ENCODE peak calls at places on chromosome 7, in seven cellular contexts. M, O, J, E, V, Q and Z are unnamed samples. For H3K4me1, the result is how much of the 10 kb centered on the place peaks cover.

GRCh38 chr7:39582536-39582935 is 16.3 kb downstream of the YAE1 start:
- DNase-seq in M (no peak), O (no peak), J (no peak), E (no peak), V (no peak), Q (no peak), Z (no peak)

GRCh38 chr7:44489955-44490350 is 505 bp downstream of the NUDCD3 start:
- DNase-seq in M (no peak), O (no peak), J (no peak), E (no peak), V (peak), Q (no peak), Z (no peak)

GRCh38 chr7:45718464-45719330 is 144.5 kb downstream of the ADCY1 start:
- DNase-seq in M (no peak), O (no peak), J (no peak), E (no peak), V (no peak), Q (no peak), Z (no peak)

GRCh38 chr7:149759111-149759510 is 14.3 kb downstream of the ZNF467 start:
- DNase-seq in M (no peak), O (no peak), J (no peak), E (no peak), V (no peak), Q (no peak), Z (no peak)

GRCh38 chr7:137395425-137395824 is 51.9 kb upstream of the PTN start:
- DNase-seq in M (no peak), O (peak), J (no peak), E (no peak), V (peak), Q (no peak), Z (no peak)

GRCh38 chr7:29091722-29092121 is 54.6 kb downstream of the CPVL start:
- DNase-seq in M (no peak), O (no peak), J (no peak), E (no peak), V (no peak), Q (no peak), Z (no peak)

GRCh38 chr7:12893292-12893691 is 205.9 kb downstream of the ARL4A start:
- DNase-seq in M (no peak), O (no peak), J (no peak), E (peak), V (no peak), Q (no peak), Z (no peak)

GRCh38 chr7:139731802-139732470 is 45.9 kb downstream of the HIPK2 start:
- DNase-seq in M (peak), O (no peak), J (peak), E (peak), V (peak), Q (no peak), Z (peak)

GRCh38 chr7:142853739-142854504 is 954 bp upstream of the EPHB6 start:
- DNase-seq in M (peak), O (peak), J (peak), E (peak), V (peak), Q (no peak), Z (peak)

GRCh38 chr7:33485746-33486491 is 356.6 kb downstream of the BBS9 start:
- DNase-seq in M (no peak), O (no peak), J (no peak), E (no peak), V (no peak), Q (no peak), Z (no peak)

GRCh38 chr7:117780832-117781231 is 92.4 kb downstream of the CTTNBP2 start:
- DNase-seq in M (no peak), O (no peak), J (no peak), E (no peak), V (no peak), Q (peak), Z (no peak)

GRCh38 chr7:2000801-2001321 is 231.9 kb downstream of the MAD1L1 start:
- DNase-seq in M (peak), O (peak), J (no peak), E (no peak), V (no peak), Q (no peak), Z (no peak)

GRCh38 chr7:1611708-1612241 is 41.9 kb upstream of the PSMG3 start:
- DNase-seq in M (no peak), O (no peak), J (peak), E (no peak), V (no peak), Q (no peak), Z (no peak)

GRCh38 chr7:12518920-12519681 is 51.4 kb upstream of the SCIN start:
- DNase-seq in M (no peak), O (no peak), J (no peak), E (peak), V (no peak), Q (no peak), Z (no peak)

GRCh38 chr7:3120513-3120912 is 76.8 kb upstream of the CARD11 start:
- DNase-seq in M (no peak), O (no peak), J (no peak), E (no peak), V (no peak), Q (no peak), Z (no peak)

GRCh38 chr7:116490351-116490750 is 9.2 kb upstream of the CAV2 start:
- DNase-seq in M (no peak), O (no peak), J (no peak), E (no peak), V (no peak), Q (no peak), Z (no peak)

GRCh38 chr7:106772655-106773108 is 92.4 kb upstream of the PIK3CG start:
- DNase-seq in M (no peak), O (no peak), J (peak), E (peak), V (no peak), Q (no peak), Z (no peak)

GRCh38 chr7:1571261-1571650 is 1.4 kb upstream of the PSMG3 start:
- DNase-seq in M (no peak), O (no peak), J (no peak), E (no peak), V (no peak), Q (no peak), Z (no peak)

GRCh38 chr7:157932498-157933218 is 595.9 kb downstream of the DNAJB6 start:
- DNase-seq in M (no peak), O (no peak), J (peak), E (no peak), V (no peak), Q (no peak), Z (no peak)

GRCh38 chr7:113179313-113179712 is 61.0 kb upstream of the SMIM30 start:
- DNase-seq in M (no peak), O (no peak), J (no peak), E (no peak), V (peak), Q (no peak), Z (no peak)

GRCh38 chr7:17913250-17913649 is 27.0 kb downstream of the SNX13 start:
- DNase-seq in M (no peak), O (no peak), J (no peak), E (no peak), V (no peak), Q (no peak), Z (no peak)

GRCh38 chr7:93461350-93461749 is 113.2 kb downstream of the CALCR start:
- DNase-seq in M (no peak), O (no peak), J (no peak), E (no peak), V (no peak), Q (no peak), Z (no peak)

GRCh38 chr7:75928600-75928939 is 13.6 kb downstream of the POR start:
- DNase-seq in M (no peak), O (no peak), J (no peak), E (no peak), V (no peak), Q (peak), Z (peak)

GRCh38 chr7:101546308-101546936 is 82.7 kb downstream of the MYL10 start:
- DNase-seq in M (peak), O (no peak), J (no peak), E (no peak), V (no peak), Q (no peak), Z (no peak)

GRCh38 chr7:159136846-159137245 is 7.8 kb downstream of the VIPR2 start:
- DNase-seq in M (peak), O (no peak), J (no peak), E (no peak), V (no peak), Q (no peak), Z (no peak)

GRCh38 chr7:2033586-2034135 is 199.1 kb downstream of the MAD1L1 start:
- DNase-seq in M (peak), O (no peak), J (no peak), E (no peak), V (no peak), Q (no peak), Z (peak)

GRCh38 chr7:24392774-24393173 is 108.8 kb downstream of the NPY start:
- DNase-seq in M (no peak), O (no peak), J (no peak), E (no peak), V (no peak), Q (no peak), Z (no peak)

GRCh38 chr7:133310232-133310852 is 57.5 kb downstream of the EXOC4 start:
- DNase-seq in M (peak), O (no peak), J (no peak), E (peak), V (no peak), Q (no peak), Z (no peak)

GRCh38 chr7:6392712-6393666 is 54.8 kb downstream of the DAGLB start:
- DNase-seq in M (peak), O (no peak), J (peak), E (peak), V (peak), Q (peak), Z (peak)

GRCh38 chr7:142885311-142886230 is at the start of gene TRPV6:
- DNase-seq in M (no peak), O (peak), J (peak), E (no peak), V (peak), Q (no peak), Z (no peak)

DNA sequence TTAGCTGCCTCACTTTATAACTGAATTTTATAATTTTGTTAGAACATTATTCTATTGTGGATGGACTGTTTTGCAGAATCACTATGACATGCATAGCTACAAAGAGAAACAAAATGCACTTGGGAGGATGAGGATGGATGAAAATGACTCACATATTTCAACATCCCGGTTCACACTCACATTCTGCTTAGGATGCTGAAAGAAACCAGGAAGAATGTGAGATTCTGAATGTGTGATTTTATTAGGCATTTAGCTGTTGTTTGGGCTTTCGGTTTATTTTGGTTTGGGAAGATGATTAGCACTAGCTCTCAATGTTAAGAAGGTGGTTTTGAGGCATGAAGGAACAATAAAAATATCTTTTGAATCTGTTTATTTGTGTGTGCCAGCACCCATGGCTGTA is 235.5 kb downstream of the SEMA3E start:
- DNase-seq in M (no peak), O (no peak), J (no peak), E (no peak), V (no peak), Q (no peak), Z (no peak)
- H3K4me1 ChIP-seq in M (under half), O (under half), J (under half), E (under half), V (under half), Q (under half), Z (under half)

GRCh38 chr7:4883352-4884144 is at the start of gene RADIL:
- DNase-seq in M (peak), O (peak), J (peak), E (peak), V (peak), Q (no peak), Z (peak)
- TF ChIP-seq CTCF in M (peak), O (peak), J (peak), E (peak), V (peak), Q (no peak), Z (no peak)

GRCh38 chr7:27245798-27246691 is 3.4 kb downstream of the EVX1 start:
- DNase-seq in M (no peak), O (peak), J (no peak), E (no peak), V (peak), Q (no peak), Z (peak)

GRCh38 chr7:27247000-27247399 is 4.4 kb downstream of the EVX1 start:
- DNase-seq in M (no peak), O (no peak), J (no peak), E (no peak), V (no peak), Q (no peak), Z (no peak)

GRCh38 chr7:27244488-27245123 is 2.0 kb downstream of the EVX1 start:
- DNase-seq in M (no peak), O (no peak), J (no peak), E (no peak), V (peak), Q (no peak), Z (no peak)

GRCh38 chr7:27243340-27244163 is 950 bp downstream of the EVX1 start:
- DNase-seq in M (no peak), O (peak), J (no peak), E (no peak), V (peak), Q (no peak), Z (no peak)

GRCh38 chr7:27245124-27245797 is 2.7 kb downstream of the EVX1 start:
- DNase-seq in M (no peak), O (peak), J (no peak), E (no peak), V (no peak), Q (no peak), Z (no peak)
- TF ChIP-seq POLR2A in M (no peak), O (no peak), J (no peak), E (no peak), V (peak), Q (no peak), Z (no peak)

GRCh38 chr7:21620054-21620453 is 77.2 kb downstream of the DNAH11 start:
- DNase-seq in M (no peak), O (no peak), J (no peak), E (no peak), V (no peak), Q (no peak), Z (no peak)
- H3K4me1 ChIP-seq in M (under half), O (under half), J (under half), E (under half), V (under half), Q (under half), Z (under half)

DNA sequence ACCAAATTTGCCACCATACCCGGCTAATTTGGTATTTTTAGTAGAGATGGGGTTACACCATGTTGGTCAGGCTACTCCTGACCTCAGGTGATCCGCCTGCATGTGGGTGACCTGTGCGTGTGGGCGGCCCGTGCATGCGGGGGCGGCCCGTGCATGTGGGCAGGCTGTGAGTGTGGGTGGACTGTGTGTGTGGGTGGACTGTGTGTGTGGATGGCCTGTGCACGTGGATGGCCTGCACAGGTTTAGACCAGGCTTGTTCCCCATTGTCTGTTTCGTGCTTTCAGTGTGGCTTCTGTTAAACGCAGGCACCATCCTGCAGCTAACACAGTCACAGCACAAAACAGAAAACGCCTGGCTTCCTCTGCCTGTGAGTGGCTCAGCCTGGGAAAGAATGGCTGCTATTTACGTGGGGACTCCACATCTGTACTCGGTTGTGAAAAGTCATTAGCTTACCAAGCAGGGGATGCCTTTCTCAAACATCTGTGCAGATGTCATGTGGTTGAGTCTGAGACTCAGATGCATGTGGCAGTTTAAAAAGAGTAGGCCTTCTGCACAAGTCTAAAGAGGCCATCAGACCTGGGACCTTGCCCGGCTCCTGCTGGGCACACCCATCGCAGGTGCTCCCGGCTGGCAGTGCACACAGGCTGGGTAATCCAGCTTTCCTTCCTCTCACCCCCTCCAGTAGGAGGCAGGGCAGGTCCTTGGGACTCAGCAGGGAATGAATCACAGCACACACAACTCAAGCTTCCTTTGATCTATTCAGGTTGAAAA is 91.6 kb downstream of the COBL start:
- DNase-seq in M (no peak), O (no peak), J (peak), E (no peak), V (peak), Q (no peak), Z (no peak)
- TF ChIP-seq CTCF in M (no peak), O (peak), J (peak), E (no peak), V (peak), Q (no peak), Z (no peak)

DNA sequence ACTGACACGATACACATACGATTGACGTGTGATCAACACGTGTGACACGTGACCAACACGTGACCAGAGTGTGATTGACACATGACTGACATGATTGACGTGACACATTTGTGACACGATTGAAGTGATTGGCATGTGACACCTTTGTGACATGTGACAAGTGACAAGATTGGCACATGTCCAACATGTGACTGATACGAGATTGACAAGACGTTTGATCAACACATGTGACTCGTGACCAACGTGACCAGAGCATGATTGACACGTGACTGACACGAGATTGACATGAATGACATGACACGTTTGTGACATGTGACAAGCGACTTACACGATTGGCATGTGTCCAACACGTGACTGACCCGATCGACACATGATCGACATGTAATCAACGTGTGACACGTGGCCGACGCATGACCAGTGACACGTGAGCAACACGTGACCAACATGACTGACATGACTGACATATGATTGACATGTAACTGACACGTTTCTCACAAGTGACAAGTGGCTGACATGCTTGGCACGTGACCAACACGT is 22.0 kb downstream of the CRPPA start:
- DNase-seq in M (no peak), O (no peak), J (no peak), E (peak), V (no peak), Q (no peak), Z (no peak)
- TF ChIP-seq POLR2A in M (no peak), O (no peak), J (no peak), E (no peak), V (no peak), Q (no peak), Z (no peak)

DNA sequence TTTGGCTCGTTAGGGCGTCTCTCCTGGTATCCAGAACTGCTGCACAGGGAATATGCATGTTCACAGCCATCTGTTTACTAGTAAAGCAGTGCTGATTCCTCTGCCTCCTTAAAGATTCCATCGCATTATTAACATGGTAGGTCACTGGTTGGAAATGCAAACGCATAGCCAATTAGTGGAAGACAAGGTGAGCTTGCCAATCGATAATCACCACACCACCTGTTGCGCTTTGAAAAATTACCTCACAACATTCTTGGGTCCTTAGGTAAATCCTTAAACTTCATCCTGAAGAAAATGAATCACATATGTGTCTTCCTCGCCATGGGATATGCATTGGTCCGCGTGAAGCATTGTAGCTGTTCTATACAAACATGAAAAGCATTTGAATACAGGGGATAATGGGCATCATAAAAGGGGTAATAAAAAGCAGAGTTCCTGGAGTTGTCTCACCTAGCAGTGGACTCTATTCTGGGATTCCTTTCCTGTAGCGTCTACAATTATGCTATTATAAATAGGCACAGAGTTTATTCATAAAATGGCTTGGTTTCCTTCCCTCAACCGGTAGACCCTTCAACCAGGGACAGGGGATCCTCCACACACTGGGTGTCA is 389.4 kb upstream of the NFE2L3 start:
- DNase-seq in M (no peak), O (no peak), J (no peak), E (no peak), V (no peak), Q (no peak), Z (no peak)
- H3K4me1 ChIP-seq in M (under half), O (under half), J (under half), E (under half), V (under half), Q (under half), Z (under half)